ENCODE peak calls at places on chromosome 10, in eight cellular contexts. J is gastrocnemius medialis, U is cardiac muscle cell, T is PC-3, I is astrocyte, P is lung, R is thoracic aorta, V is heart left ventricle. C is an unnamed sample. For H3K4me1, the result is how much of the 10 kb centered on the place peaks cover.

GRCh38 chr10:60048146-60048545 is 141.8 kb upstream of the CCDC6 start:
- DNase-seq in J (no peak), U (peak), T (peak), I (peak), P (no peak), R (no peak), V (no peak), C (no peak)

GRCh38 chr10:26931223-26931622 is 70.5 kb upstream of the ABI1 start:
- DNase-seq in J (no peak), U (peak), T (no peak), I (no peak), P (no peak), R (no peak), V (no peak), C (no peak)

GRCh38 chr10:103602028-103602851 is 108.7 kb downstream of the NEURL1 start:
- DNase-seq in J (no peak), U (no peak), T (no peak), I (no peak), P (no peak), R (no peak), V (no peak), C (peak)

GRCh38 chr10:96890580-96890979 is 58.5 kb downstream of the LCOR start:
- DNase-seq in J (no peak), U (no peak), T (no peak), I (no peak), P (no peak), R (no peak), V (no peak), C (no peak)

GRCh38 chr10:27388761-27389399 is 115.2 kb upstream of the RAB18 start:
- DNase-seq in J (no peak), U (peak), T (no peak), I (no peak), P (no peak), R (no peak), V (no peak), C (peak)

GRCh38 chr10:77024456-77024855 is 613.2 kb downstream of the KCNMA1 start:
- DNase-seq in J (no peak), U (no peak), T (no peak), I (no peak), P (no peak), R (no peak), V (no peak), C (no peak)

GRCh38 chr10:94546616-94547175 is 1.1 kb downstream of the HELLS start:
- DNase-seq in J (no peak), U (peak), T (no peak), I (peak), P (no peak), R (no peak), V (no peak), C (no peak)

GRCh38 chr10:56763090-56763489 is 402.0 kb upstream of the ZWINT start:
- DNase-seq in J (no peak), U (no peak), T (no peak), I (no peak), P (no peak), R (no peak), V (no peak), C (no peak)

GRCh38 chr10:97331304-97331703 is 3.2 kb downstream of the FRAT2 start:
- DNase-seq in J (no peak), U (no peak), T (no peak), I (no peak), P (no peak), R (no peak), V (no peak), C (no peak)

GRCh38 chr10:10977978-10978377 is 39.7 kb upstream of the CELF2 start:
- DNase-seq in J (no peak), U (peak), T (no peak), I (no peak), P (no peak), R (no peak), V (no peak), C (no peak)

GRCh38 chr10:84537447-84537931 is 209.1 kb downstream of the CCSER2 start:
- DNase-seq in J (no peak), U (peak), T (peak), I (no peak), P (peak), R (no peak), V (no peak), C (peak)

GRCh38 chr10:130412317-130412716 is 276.1 kb downstream of the GLRX3 start:
- DNase-seq in J (no peak), U (no peak), T (no peak), I (no peak), P (no peak), R (no peak), V (no peak), C (no peak)

GRCh38 chr10:26556756-26557640 is 118.9 kb downstream of the APBB1IP start:
- DNase-seq in J (no peak), U (peak), T (peak), I (peak), P (no peak), R (no peak), V (no peak), C (no peak)

GRCh38 chr10:34058922-34059614 is 724.6 kb upstream of the NRP1 start:
- DNase-seq in J (no peak), U (no peak), T (no peak), I (no peak), P (no peak), R (no peak), V (no peak), C (no peak)

GRCh38 chr10:71857934-71858890 is 7.2 kb upstream of the PSAP start:
- DNase-seq in J (no peak), U (no peak), T (no peak), I (no peak), P (peak), R (no peak), V (no peak), C (peak)

GRCh38 chr10:44572146-44572545 is 187.2 kb upstream of the CXCL12 start:
- DNase-seq in J (no peak), U (no peak), T (no peak), I (no peak), P (peak), R (no peak), V (no peak), C (no peak)

DNA sequence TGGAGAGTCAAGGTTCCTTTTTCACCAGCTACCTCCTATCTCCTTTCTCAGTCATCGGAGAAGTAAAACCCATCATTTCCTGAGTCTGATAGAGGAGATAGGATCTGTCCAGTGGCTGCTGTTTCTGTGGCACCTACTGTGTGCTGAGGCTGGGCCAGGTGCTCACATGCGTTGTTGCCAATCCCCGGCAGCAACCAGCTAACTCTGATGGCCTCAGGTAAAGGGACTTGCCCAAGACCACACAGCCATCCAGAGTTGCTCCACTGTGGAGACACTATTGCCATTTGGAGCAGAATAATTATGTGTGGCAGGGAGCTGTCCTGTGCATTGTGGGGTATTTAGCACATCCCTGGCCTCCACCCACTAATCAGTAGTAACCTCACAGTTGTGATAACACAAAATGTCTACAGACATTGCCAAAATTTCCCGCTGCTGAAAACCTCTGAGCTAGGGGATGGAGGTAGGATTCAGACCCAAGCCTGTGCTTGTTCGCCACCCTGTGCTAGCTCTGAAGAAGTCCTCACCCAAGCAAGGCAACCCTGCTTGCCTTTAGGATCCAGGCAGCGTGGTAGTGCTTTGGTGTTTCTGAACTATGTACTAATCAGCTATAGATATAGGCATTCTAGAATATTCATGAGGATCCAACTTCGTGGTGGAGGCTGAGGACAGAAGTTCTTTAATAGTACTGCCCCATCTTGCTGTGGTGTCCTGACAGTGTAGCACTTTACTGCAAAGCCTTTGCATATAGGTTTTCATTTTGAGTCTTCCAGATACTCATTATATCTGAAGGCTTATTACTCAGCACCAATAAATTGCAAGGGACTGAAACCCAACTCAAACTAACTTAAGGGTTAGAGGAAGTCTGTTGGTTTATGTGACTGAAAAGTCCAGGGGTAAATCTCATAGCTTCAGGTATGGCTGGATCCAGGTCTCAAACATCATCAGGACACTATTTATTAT is 164.6 kb downstream of the GRK5 start:
- DNase-seq in J (no peak), U (peak), T (no peak), I (no peak), P (no peak), R (no peak), V (no peak), C (no peak)
- H3K4me1 ChIP-seq in J (half or more), U (under half), T (under half), I (under half), P (under half), R (half or more), V (under half), C (under half)

GRCh38 chr10:5194431-5194830 is 2.2 kb upstream of the AKR1C4 start:
- DNase-seq in J (no peak), U (no peak), T (no peak), I (no peak), P (no peak), R (no peak), V (no peak), C (no peak)
- TF ChIP-seq CTCF in J (no peak), U (no peak), T (no peak), I (no peak), P (no peak), R (no peak), V (no peak), C (no peak)

DNA sequence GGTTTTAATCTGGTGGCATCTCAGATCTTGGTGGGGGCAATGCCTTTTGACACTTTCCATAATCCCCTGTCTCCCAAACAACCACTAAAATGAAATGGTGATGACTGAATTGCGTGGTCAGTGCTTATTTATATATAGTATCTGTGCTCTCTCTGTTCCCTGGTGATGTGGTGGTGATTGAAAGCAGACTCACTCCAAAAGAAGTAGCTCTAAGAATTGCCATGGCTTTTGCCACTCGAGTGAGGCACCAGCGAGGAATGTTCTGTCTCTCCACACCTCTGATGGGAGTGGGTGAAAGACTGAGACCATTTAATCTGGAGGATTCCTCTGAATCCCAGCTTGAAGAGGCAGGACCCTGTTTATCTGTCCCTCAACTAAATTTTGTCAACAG is 2.8 kb downstream of the DUSP5 start:
- DNase-seq in J (no peak), U (peak), T (peak), I (peak), P (no peak), R (no peak), V (peak), C (no peak)
- H3K4me1 ChIP-seq in J (under half), U (under half), T (under half), I (half or more), P (under half), R (under half), V (under half), C (under half)

GRCh38 chr10:62581351-62581750 is 207.2 kb downstream of the ZNF365 start:
- DNase-seq in J (no peak), U (no peak), T (no peak), I (peak), P (no peak), R (no peak), V (no peak), C (peak)
- TF ChIP-seq CTCF in J (no peak), U (no peak), T (no peak), I (no peak), P (no peak), R (no peak), V (no peak), C (no peak)

GRCh38 chr10:3364768-3365480 is 192.3 kb upstream of the PITRM1 start:
- DNase-seq in J (no peak), U (no peak), T (no peak), I (no peak), P (no peak), R (no peak), V (no peak), C (no peak)
- H3K4me1 ChIP-seq in J (under half), U (under half), T (under half), I (under half), P (under half), R (under half), V (under half), C (under half)

GRCh38 chr10:3512263-3512662 is 272.7 kb downstream of the KLF6 start:
- DNase-seq in J (no peak), U (no peak), T (no peak), I (no peak), P (no peak), R (no peak), V (no peak), C (no peak)
- TF ChIP-seq CTCF in J (no peak), U (peak), T (peak), I (no peak), P (no peak), R (no peak), V (no peak), C (no peak)

GRCh38 chr10:1045415-1045814 is 3.5 kb downstream of the IDI1 start:
- DNase-seq in J (no peak), U (no peak), T (no peak), I (no peak), P (no peak), R (no peak), V (no peak), C (no peak)
- H3K4me1 ChIP-seq in J (half or more), U (under half), T (under half), I (under half), P (under half), R (under half), V (under half), C (under half)

GRCh38 chr10:86681722-86682386 is 13.5 kb downstream of the LDB3 start:
- DNase-seq in J (no peak), U (no peak), T (no peak), I (no peak), P (no peak), R (no peak), V (no peak), C (no peak)

GRCh38 chr10:86682675-86683074 is 14.4 kb downstream of the LDB3 start:
- DNase-seq in J (no peak), U (no peak), T (no peak), I (no peak), P (no peak), R (no peak), V (no peak), C (no peak)

GRCh38 chr10:86685416-86685815 is 17.1 kb downstream of the LDB3 start:
- DNase-seq in J (no peak), U (no peak), T (no peak), I (no peak), P (no peak), R (no peak), V (no peak), C (no peak)

GRCh38 chr10:86685893-86686632 is 17.8 kb downstream of the LDB3 start:
- DNase-seq in J (no peak), U (no peak), T (no peak), I (no peak), P (no peak), R (no peak), V (no peak), C (no peak)

DNA sequence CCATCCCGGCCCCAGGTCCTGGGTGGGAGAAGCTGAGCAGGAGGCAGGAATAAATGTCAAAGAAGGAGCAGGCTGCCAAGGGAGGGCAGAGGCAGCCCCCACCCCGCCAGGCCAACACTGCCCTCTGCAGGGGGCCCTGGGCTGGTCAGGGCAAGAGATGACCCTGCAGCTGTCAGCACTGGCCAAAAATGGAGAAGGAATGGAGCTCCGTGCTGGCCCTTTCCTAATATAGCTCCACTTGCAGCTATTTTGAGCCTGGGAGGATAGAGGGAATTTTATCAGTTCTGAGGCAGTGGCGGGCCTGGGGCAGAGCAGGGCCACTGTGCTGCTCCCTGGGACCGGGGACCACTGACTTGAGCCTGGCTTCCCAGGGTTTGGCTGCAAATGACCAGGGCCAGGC is 16.0 kb downstream of the LDB3 start:
- DNase-seq in J (peak), U (peak), T (peak), I (no peak), P (no peak), R (no peak), V (peak), C (peak)
- TF ChIP-seq CTCF in J (peak), U (peak), T (peak), I (no peak), P (no peak), R (peak), V (peak), C (peak)

DNA sequence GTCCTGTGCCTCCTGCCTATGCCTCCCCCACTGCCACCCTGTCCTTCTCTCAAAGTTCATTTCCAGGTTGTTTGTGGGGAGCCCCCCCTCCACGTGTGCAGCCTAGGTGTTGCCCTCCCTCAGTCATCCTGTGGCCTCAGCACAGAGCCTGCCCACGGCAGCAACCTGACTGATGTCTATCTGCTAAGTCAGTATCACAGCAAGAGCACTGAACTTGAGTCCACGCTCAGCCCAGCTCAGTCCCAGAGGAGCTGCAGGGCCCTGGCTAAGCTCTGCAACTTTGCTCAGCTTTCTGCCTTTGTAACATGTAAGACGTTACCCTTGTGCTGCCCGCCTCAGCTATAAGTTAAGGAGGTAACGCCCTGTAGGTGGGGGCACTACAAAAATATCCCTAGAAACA is 28.7 kb downstream of the FAM53B start:
- DNase-seq in J (no peak), U (no peak), T (no peak), I (no peak), P (no peak), R (no peak), V (no peak), C (no peak)
- H3K4me1 ChIP-seq in J (half or more), U (under half), T (under half), I (under half), P (under half), R (under half), V (half or more), C (half or more)

GRCh38 chr10:31083765-31084184 is 52.1 kb upstream of the ZNF438 start:
- DNase-seq in J (peak), U (peak), T (peak), I (peak), P (peak), R (no peak), V (no peak), C (no peak)
- TF ChIP-seq CTCF in J (no peak), U (peak), T (peak), I (peak), P (peak), R (peak), V (peak), C (peak)